ENCODE peak calls at places on chromosomes 4 and X, in five cellular contexts. C is mucosa of descending colon, M is tibial nerve, I is cardiac muscle cell, S is fibroblast of lung. Z is an unnamed sample.

GRCh38 chrX:132576945-132577344 is 88.1 kb upstream of the MBNL3 start:
- DNase-seq in C (no peak), M (no peak), I (no peak), S (no peak), Z (peak; percentile 57)

GRCh38 chrX:53682885-53683555 is 3.5 kb downstream of the HUWE1 start:
- DNase-seq in C (no peak), M (peak; percentile 5), I (peak; percentile 59), S (peak; percentile 66), Z (peak; percentile 66)

GRCh38 chr4:5887361-5888221 is 5.3 kb downstream of the CRMP1 start:
- DNase-seq in C (no peak), M (no peak), I (no peak), S (peak; percentile 14), Z (no peak)

GRCh38 chr4:161823450-161823849 is 340.4 kb downstream of the FSTL5 start:
- DNase-seq in C (no peak), M (no peak), I (no peak), S (no peak), Z (no peak)

GRCh38 chrX:140860718-140861117 is 141.7 kb upstream of the SPANXB1 start:
- DNase-seq in C (no peak), M (no peak), I (no peak), S (no peak), Z (no peak)

GRCh38 chrX:119682019-119682989 is 10.7 kb downstream of the SEPTIN6 start:
- DNase-seq in C (no peak), M (no peak), I (no peak), S (no peak), Z (no peak)

GRCh38 chrX:48487362-48487785 is 11.4 kb downstream of the FTSJ1 start:
- DNase-seq in C (no peak), M (no peak), I (peak; percentile 90), S (peak; percentile 90), Z (peak; percentile 90)

GRCh38 chr4:7513731-7514130 is 79.0 kb upstream of the PSAPL1 start:
- DNase-seq in C (no peak), M (no peak), I (peak; percentile 15), S (peak; percentile 5), Z (peak; percentile 81)

GRCh38 chr4:8303081-8303480 is 33.5 kb downstream of the HTRA3 start:
- DNase-seq in C (no peak), M (no peak), I (no peak), S (no peak), Z (no peak)

GRCh38 chr4:18566970-18567799 is 545.6 kb upstream of the LCORL start:
- DNase-seq in C (no peak), M (no peak), I (no peak), S (no peak), Z (no peak)

GRCh38 chrX:142977128-142977914 is 48.4 kb upstream of the SPANXN4 start:
- DNase-seq in C (no peak), M (no peak), I (no peak), S (no peak), Z (no peak)

GRCh38 chr4:156347412-156348075 is 393.9 kb upstream of the CTSO start:
- DNase-seq in C (no peak), M (no peak), I (peak; percentile 19), S (peak; percentile 46), Z (no peak)

GRCh38 chrX:149198980-149199732 is 305.9 kb downstream of the IDS start:
- DNase-seq in C (no peak), M (no peak), I (no peak), S (no peak), Z (no peak)

GRCh38 chr4:82833696-82834313 is 35.2 kb upstream of the SCD5 start:
- DNase-seq in C (no peak), M (no peak), I (peak; percentile 55), S (peak; percentile 86), Z (peak; percentile 83)

GRCh38 chrX:153864561-153865320 is 21.2 kb downstream of the L1CAM start:
- DNase-seq in C (no peak), M (no peak), I (no peak), S (no peak), Z (no peak)
- H3K36me3 ChIP-seq in C (no peaks in the 10 kb centered on the region), M (no peaks in the 10 kb centered on the region), I (no peaks in the 10 kb centered on the region), S (no peaks in the 10 kb centered on the region), Z (no peaks in the 10 kb centered on the region)

DNA sequence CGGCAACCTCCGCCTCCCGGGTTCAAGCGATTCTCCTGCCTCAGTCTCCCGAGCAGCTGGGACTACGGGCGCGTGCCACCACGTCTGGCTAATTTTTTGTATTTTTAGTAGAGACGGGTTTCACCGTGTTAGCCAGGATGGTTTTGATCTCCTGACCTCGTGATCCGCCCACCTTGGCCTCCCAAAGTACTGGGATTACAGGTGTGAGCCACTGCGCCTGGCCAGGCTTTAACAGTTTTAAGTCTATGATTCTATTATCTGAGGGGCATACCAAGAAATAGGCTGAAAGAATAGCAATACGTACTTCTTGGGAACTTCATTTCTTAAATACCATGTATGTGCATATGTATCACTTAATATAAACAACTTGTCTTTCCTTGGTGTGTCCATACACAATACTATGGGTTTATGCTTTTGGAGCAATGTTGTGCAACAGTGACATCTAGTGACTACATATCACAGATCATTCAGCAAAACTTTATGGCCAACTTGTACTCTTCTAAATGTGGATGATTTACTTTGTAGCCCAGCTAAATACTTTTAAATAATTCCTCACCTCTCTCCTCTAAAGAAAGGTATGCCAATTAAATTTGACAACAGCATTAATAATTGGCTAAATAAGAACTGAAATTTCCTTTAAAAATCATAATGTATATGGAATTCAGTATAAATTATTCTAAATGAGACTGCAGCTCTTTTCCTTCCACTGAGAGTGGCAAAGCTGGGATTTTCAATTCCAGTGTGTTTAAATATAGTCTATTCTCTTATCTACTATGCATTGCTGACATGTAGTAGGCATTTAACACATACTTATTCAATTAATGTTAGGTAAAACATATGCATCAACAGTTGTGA is 10.4 kb downstream of the SLC9B1 start:
- DNase-seq in C (no peak), M (peak; percentile 62), I (peak; percentile 87), S (peak; percentile 87), Z (peak; percentile 85)
- H3K36me3 ChIP-seq in C (no peaks in the 10 kb centered on the region), M (no peaks in the 10 kb centered on the region), I (no peaks in the 10 kb centered on the region), S (no peaks in the 10 kb centered on the region), Z (no peaks in the 10 kb centered on the region)

GRCh38 chr4:39104255-39104654 is 42.2 kb downstream of the KLHL5 start:
- DNase-seq in C (no peak), M (no peak), I (no peak), S (no peak), Z (peak; percentile 38)

GRCh38 chr4:39103291-39103690 is 41.3 kb downstream of the KLHL5 start:
- DNase-seq in C (no peak), M (no peak), I (peak; percentile 3), S (no peak), Z (no peak)

GRCh38 chr4:39102297-39102696 is 40.3 kb downstream of the KLHL5 start:
- DNase-seq in C (no peak), M (no peak), I (no peak), S (no peak), Z (no peak)

DNA sequence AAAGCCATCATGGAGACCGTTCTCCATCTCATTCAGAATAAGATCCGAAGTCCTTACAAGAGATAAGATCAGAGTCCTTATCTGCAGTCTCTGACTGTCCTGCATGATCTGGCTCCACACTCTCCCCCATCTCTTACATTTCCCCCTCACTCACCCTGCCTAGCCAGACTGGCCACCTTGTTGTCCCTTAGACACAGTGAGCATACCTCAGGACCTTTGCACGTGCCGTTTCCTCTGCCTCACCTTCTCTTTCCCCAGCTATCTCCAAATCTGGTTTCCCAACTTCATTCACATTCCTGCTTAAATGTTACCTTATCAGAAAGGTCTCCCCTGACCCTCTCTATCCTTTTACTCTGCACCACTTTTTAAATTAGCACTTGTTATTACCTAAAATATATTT is 44.0 kb downstream of the KLHL5 start:
- DNase-seq in C (no peak), M (no peak), I (no peak), S (no peak), Z (no peak)
- H3K36me3 ChIP-seq in C (no peaks in the 10 kb centered on the region), M (peaks cover 39% of the 10 kb centered on the region), I (peaks cover 3% of the 10 kb centered on the region), S (peaks cover 2% of the 10 kb centered on the region), Z (peaks cover 18% of the 10 kb centered on the region)

DNA sequence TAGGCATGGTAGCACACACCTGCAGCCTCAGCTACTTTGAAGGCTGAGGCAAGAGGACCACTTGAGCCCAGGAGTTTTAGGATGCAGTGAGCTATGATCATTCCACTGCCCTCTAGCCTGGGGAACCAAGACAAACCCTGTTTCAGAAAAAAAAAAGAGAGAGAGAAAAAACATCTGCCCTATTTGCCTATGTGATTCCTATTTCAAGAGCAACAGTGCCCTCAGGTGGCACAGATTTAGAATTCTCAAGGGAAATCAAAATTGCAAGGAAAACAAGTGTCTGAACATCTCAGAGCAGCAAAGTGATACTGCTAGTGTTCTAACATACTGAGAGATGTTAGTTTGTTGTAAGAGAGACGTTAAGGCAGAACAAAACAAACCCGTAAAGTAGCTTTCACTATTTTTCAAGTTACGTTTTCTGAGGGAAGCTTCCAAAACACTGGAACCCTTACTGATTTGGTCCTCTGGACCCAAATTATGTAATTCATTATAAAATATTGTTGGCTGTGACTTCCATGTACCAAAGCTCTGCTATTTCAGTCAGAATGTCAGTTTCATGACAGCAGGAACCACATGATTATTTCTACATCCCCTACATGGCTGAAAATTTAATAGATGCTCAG is 7.9 kb downstream of the BDH2 start:
- DNase-seq in C (no peak), M (no peak), I (peak; percentile 74), S (peak; percentile 84), Z (peak; percentile 73)
- H3K36me3 ChIP-seq in C (no peaks in the 10 kb centered on the region), M (peaks cover 58% of the 10 kb centered on the region), I (peaks cover 49% of the 10 kb centered on the region), S (peaks cover 2% of the 10 kb centered on the region), Z (peaks cover 44% of the 10 kb centered on the region)

GRCh38 chr4:145865274-145865941 is 73.2 kb downstream of the ZNF827 start:
- DNase-seq in C (no peak), M (no peak), I (no peak), S (no peak), Z (no peak)

GRCh38 chr4:145861331-145862318 is 77.0 kb downstream of the ZNF827 start:
- DNase-seq in C (no peak), M (no peak), I (no peak), S (no peak), Z (no peak)

GRCh38 chr4:145868637-145869409 is 69.8 kb downstream of the ZNF827 start:
- DNase-seq in C (no peak), M (no peak), I (peak; percentile 21), S (peak; percentile 12), Z (peak; percentile 41)

GRCh38 chr4:145867416-145867815 is 71.2 kb downstream of the ZNF827 start:
- DNase-seq in C (no peak), M (no peak), I (no peak), S (no peak), Z (no peak)

DNA sequence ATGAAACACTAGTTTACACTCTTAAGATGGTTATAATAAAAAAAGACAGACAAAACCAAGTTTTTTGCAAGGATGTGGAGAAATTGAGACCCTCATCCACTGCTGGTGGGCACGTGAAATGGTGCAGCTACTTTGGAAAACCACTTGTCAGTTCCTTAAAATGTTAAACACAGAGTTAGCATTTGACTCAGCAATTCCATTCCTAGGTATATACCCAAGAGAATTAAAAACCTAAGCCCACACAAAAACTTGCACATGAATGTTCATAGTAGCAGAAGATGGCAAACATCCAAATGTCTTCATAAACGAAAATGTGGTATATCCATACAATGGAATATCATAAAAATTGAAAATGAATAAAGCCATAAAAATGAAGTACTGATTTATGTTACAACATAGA is 75.4 kb downstream of the ZNF827 start:
- DNase-seq in C (no peak), M (no peak), I (no peak), S (no peak), Z (no peak)
- H3K36me3 ChIP-seq in C (no peaks in the 10 kb centered on the region), M (no peaks in the 10 kb centered on the region), I (peaks cover 15% of the 10 kb centered on the region), S (no peaks in the 10 kb centered on the region), Z (no peaks in the 10 kb centered on the region)

Z was measured in adipocyte.